ENCODE peak calls at places on chromosomes 1 and 21, in five cellular contexts. T is PC-3, Z is MM.1S, L is hepatocyte, Y is mesendoderm. H is an unnamed sample.

GRCh38 chr1:228875741-228876140 is 140.5 kb downstream of the RHOU start:
- DNase-seq in T (no peak), Z (no peak), L (no peak), Y (no peak), H (no peak)

GRCh38 chr1:238223067-238223640 is 332.4 kb upstream of the ZP4 start:
- DNase-seq in T (peak; percentile 56), Z (no peak), L (no peak), Y (no peak), H (no peak)

GRCh38 chr1:8283058-8283884 is 34.6 kb upstream of the SLC45A1 start:
- DNase-seq in T (peak; percentile 38), Z (no peak), L (no peak), Y (no peak), H (peak; percentile 40)

GRCh38 chr1:62384276-62385005 is 52.4 kb upstream of the USP1 start:
- DNase-seq in T (peak; percentile 26), Z (no peak), L (peak; percentile 72), Y (no peak), H (peak; percentile 95)

GRCh38 chr1:75725256-75725655 is 747 bp downstream of the ACADM start:
- DNase-seq in T (peak; percentile 19), Z (no peak), L (no peak), Y (no peak), H (peak; percentile 36)

GRCh38 chr1:59971464-59971911 is 44.9 kb upstream of the CYP2J2 start:
- DNase-seq in T (peak; percentile 76), Z (peak; percentile 30), L (peak; percentile 84), Y (peak; percentile 65), H (peak; percentile 79)

GRCh38 chr1:2480986-2481364 is 4.9 kb downstream of the PLCH2 start:
- DNase-seq in T (no peak), Z (no peak), L (no peak), Y (no peak), H (no peak)

GRCh38 chr1:151831605-151832004 is at the start of gene RORC:
- DNase-seq in T (no peak), Z (no peak), L (no peak), Y (no peak), H (no peak)

GRCh38 chr1:53732912-53733317 is 6.0 kb downstream of the GLIS1 start:
- DNase-seq in T (peak; percentile 81), Z (no peak), L (no peak), Y (no peak), H (peak; percentile 93)

GRCh38 chr1:81174811-81175476 is 625.8 kb upstream of the ADGRL2 start:
- DNase-seq in T (peak; percentile 98), Z (no peak), L (peak; percentile 17), Y (peak; percentile 53), H (peak; percentile 31)

GRCh38 chr21:28464988-28465387 is 527.7 kb downstream of the LTN1 start:
- DNase-seq in T (no peak), Z (no peak), L (no peak), Y (no peak), H (no peak)

GRCh38 chr21:17386498-17386897 is 126.3 kb upstream of the CXADR start:
- DNase-seq in T (no peak), Z (no peak), L (no peak), Y (peak; percentile 19), H (no peak)

GRCh38 chr1:171507435-171507834 is 22.1 kb downstream of the PRRC2C start:
- DNase-seq in T (no peak), Z (no peak), L (no peak), Y (no peak), H (no peak)

GRCh38 chr1:247747616-247748015 is 325 bp downstream of the OR14A2 start:
- DNase-seq in T (peak; percentile 72), Z (no peak), L (no peak), Y (no peak), H (no peak)

GRCh38 chr1:17316704-17317103 is 8.7 kb downstream of the PADI4 start:
- DNase-seq in T (no peak), Z (no peak), L (no peak), Y (no peak), H (no peak)

GRCh38 chr1:189212606-189213005 is 1265.1 kb downstream of the BRINP3 start:
- DNase-seq in T (no peak), Z (peak; percentile 4), L (no peak), Y (no peak), H (no peak)

GRCh38 chr1:54800899-54801759 is at the start of gene TTC22:
- DNase-seq in T (peak; percentile 73), Z (peak; percentile 87), L (peak; percentile 83), Y (peak; percentile 54), H (peak; percentile 60)

GRCh38 chr1:7579831-7580804 is 191.0 kb upstream of the VAMP3 start:
- DNase-seq in T (no peak), Z (no peak), L (no peak), Y (no peak), H (no peak)

GRCh38 chr1:51313268-51313852 is 17.0 kb downstream of the TTC39A start:
- DNase-seq in T (peak; percentile 32), Z (no peak), L (no peak), Y (peak; percentile 79), H (peak; percentile 25)

GRCh38 chr21:25313891-25314646 is 293.2 kb downstream of the MRPL39 start:
- DNase-seq in T (peak; percentile 63), Z (no peak), L (no peak), Y (no peak), H (peak; percentile 56)

GRCh38 chr1:228008391-228009115 is 1.8 kb downstream of the WNT3A start:
- DNase-seq in T (no peak), Z (no peak), L (no peak), Y (peak; percentile 16), H (no peak)

GRCh38 chr1:167533851-167534300 is 15.5 kb upstream of the CD247 start:
- DNase-seq in T (peak; percentile 90), Z (peak; percentile 72), L (peak; percentile 83), Y (peak; percentile 81), H (peak; percentile 64)

GRCh38 chr1:44212355-44213221 is 683 bp upstream of the DMAP1 start:
- DNase-seq in T (no peak), Z (peak; percentile 12), L (no peak), Y (no peak), H (no peak)

GRCh38 chr1:27314169-27314568 is 7.8 kb upstream of the TMEM222 start:
- DNase-seq in T (no peak), Z (no peak), L (no peak), Y (no peak), H (peak; percentile 36)

GRCh38 chr1:209383907-209384709 is 199.4 kb upstream of the CAMK1G start:
- DNase-seq in T (peak; percentile 42), Z (no peak), L (no peak), Y (peak; percentile 89), H (no peak)
- H3K4me2 ChIP-seq in T (peak overlapping the region; percentile 68), Z (no peak overlapping the region), L (no peak overlapping the region), Y (no peak overlapping the region), H (no peak overlapping the region)

GRCh38 chr1:19815801-19816736 is 986 bp upstream of the RNF186 start:
- DNase-seq in T (no peak), Z (peak; percentile 89), L (peak; percentile 86), Y (no peak), H (no peak)
- H3K27ac ChIP-seq in T (no peak overlapping the region), Z (peak overlapping the region; percentile 57), L (peak overlapping the region; percentile 93), Y (no peak overlapping the region), H (no peak overlapping the region)

DNA sequence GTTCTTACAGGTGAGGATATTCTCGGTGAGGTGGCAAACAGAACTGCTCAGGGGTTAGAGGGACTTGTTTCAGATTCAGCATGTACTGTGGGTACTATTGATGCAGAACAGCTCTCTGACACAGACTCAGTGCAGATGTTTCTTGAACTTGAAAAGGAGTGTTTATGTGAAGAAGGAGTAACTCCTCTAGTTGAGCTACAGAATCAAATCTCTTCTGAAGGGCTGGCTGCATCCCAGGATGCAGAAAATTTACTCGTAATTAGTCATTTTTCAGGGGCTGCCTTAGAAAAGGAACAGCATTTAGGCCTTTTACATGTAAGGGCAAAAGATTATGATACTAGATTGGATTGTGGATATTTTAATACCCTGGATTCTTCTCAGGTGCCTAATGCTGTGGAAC is 79.9 kb upstream of the BMP8A start:
- DNase-seq in T (peak; percentile 30), Z (no peak), L (no peak), Y (no peak), H (peak; percentile 49)
- H3K4me2 ChIP-seq in T (peak overlapping the region; percentile 92), Z (no peak overlapping the region), L (peak overlapping the region; percentile 81), Y (peak overlapping the region; percentile 89), H (peak overlapping the region; percentile 99)

GRCh38 chr1:160429125-160429551 is 28.8 kb downstream of the VANGL2 start:
- DNase-seq in T (no peak), Z (no peak), L (no peak), Y (no peak), H (no peak)
- H3K27ac ChIP-seq in T (no peak overlapping the region), Z (peak overlapping the region; percentile 38), L (peak overlapping the region; percentile 30), Y (no peak overlapping the region), H (no peak overlapping the region)

GRCh38 chr1:198925575-198925974 is 286.7 kb downstream of the PTPRC start:
- DNase-seq in T (no peak), Z (no peak), L (no peak), Y (no peak), H (no peak)
- H3K4me2 ChIP-seq in T (no peak overlapping the region), Z (no peak overlapping the region), L (no peak overlapping the region), Y (no peak overlapping the region), H (no peak overlapping the region)

GRCh38 chr21:39095681-39096080 is 87.6 kb downstream of the PSMG1 start:
- DNase-seq in T (no peak), Z (no peak), L (no peak), Y (no peak), H (no peak)

GRCh38 chr21:39094087-39094785 is 89.0 kb downstream of the PSMG1 start:
- DNase-seq in T (no peak), Z (no peak), L (no peak), Y (no peak), H (no peak)

GRCh38 chr21:39094847-39095525 is 88.3 kb downstream of the PSMG1 start:
- DNase-seq in T (peak; percentile 46), Z (no peak), L (peak; percentile 81), Y (peak; percentile 45), H (peak; percentile 47)

GRCh38 chr21:39096754-39097153 is 86.5 kb downstream of the PSMG1 start:
- DNase-seq in T (no peak), Z (no peak), L (no peak), Y (peak; percentile 45), H (no peak)

DNA sequence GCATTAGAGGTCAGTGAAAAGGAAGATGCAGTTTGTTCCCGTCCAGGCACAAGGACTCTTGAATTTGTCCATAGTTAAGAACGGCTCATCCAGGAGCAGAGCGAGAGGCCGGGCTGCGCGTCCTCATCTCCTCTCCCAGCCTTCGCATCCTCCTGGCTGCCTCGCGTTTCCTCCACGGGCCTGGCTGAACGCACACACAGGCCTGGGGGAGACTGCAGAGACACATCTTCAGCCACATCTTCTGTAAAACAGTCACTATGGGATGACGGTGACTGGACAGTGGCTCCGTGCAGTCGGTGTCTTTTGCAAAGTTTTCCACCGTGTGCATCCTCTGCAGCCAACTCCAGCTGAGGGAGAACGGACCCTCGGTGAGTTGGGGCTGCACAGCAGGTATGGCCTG is 89.7 kb downstream of the PSMG1 start:
- DNase-seq in T (no peak), Z (no peak), L (no peak), Y (no peak), H (no peak)
- H3K27ac ChIP-seq in T (no peak overlapping the region), Z (no peak overlapping the region), L (no peak overlapping the region), Y (no peak overlapping the region), H (no peak overlapping the region)

H was measured in GM23248.